ENCODE peak calls at places on chromosomes 13 and 19, in seven cellular contexts. One of them, this sample, is unnamed.

GRCh38 chr13:113947321-113948033 is 26.4 kb downstream of the C13orf46 start:
- DNase-seq in transverse colon: peak; percentile 65
- DNase-seq in astrocyte: no peak
- DNase-seq in left ventricle myocardium inferior: peak; percentile 42
- DNase-seq in body of pancreas: peak; percentile 72
- DNase-seq in PC-3: peak; percentile 55
- DNase-seq in GM23248: peak; percentile 76
- DNase-seq in this sample: peak; percentile 40

GRCh38 chr19:20278342-20278741 is 111.3 kb downstream of the ZNF486 start:
- DNase-seq in transverse colon: peak; percentile 12
- DNase-seq in GM23248: peak; percentile 71
- DNase-seq in PC-3: no peak
- DNase-seq in astrocyte: peak; percentile 4
- DNase-seq in left ventricle myocardium inferior: no peak
- DNase-seq in body of pancreas: no peak
- DNase-seq in this sample: peak; percentile 9

GRCh38 chr19:48210005-48210404 is 39.5 kb downstream of the ZSWIM9 start:
- DNase-seq in PC-3: no peak
- DNase-seq in transverse colon: no peak
- DNase-seq in astrocyte: no peak
- DNase-seq in left ventricle myocardium inferior: no peak
- DNase-seq in GM23248: no peak
- DNase-seq in body of pancreas: no peak
- DNase-seq in this sample: no peak

GRCh38 chr13:112454648-112455334 is 78.6 kb downstream of the SPACA7 start:
- DNase-seq in left ventricle myocardium inferior: no peak
- DNase-seq in astrocyte: no peak
- DNase-seq in PC-3: no peak
- DNase-seq in body of pancreas: no peak
- DNase-seq in transverse colon: no peak
- DNase-seq in GM23248: no peak
- DNase-seq in this sample: no peak

GRCh38 chr19:39701291-39701690 is 3.0 kb upstream of the LGALS14 start:
- DNase-seq in astrocyte: no peak
- DNase-seq in left ventricle myocardium inferior: no peak
- DNase-seq in transverse colon: no peak
- DNase-seq in GM23248: no peak
- DNase-seq in PC-3: no peak
- DNase-seq in body of pancreas: no peak
- DNase-seq in this sample: no peak

GRCh38 chr13:21894091-21894490 is 223.2 kb downstream of the FGF9 start:
- DNase-seq in transverse colon: peak; percentile 78
- DNase-seq in body of pancreas: no peak
- DNase-seq in PC-3: no peak
- DNase-seq in astrocyte: no peak
- DNase-seq in left ventricle myocardium inferior: no peak
- DNase-seq in GM23248: no peak
- DNase-seq in this sample: no peak

GRCh38 chr13:42056146-42056545 is 7.7 kb downstream of the DGKH start:
- DNase-seq in left ventricle myocardium inferior: no peak
- DNase-seq in transverse colon: no peak
- DNase-seq in PC-3: no peak
- DNase-seq in GM23248: no peak
- DNase-seq in astrocyte: no peak
- DNase-seq in body of pancreas: no peak
- DNase-seq in this sample: no peak

GRCh38 chr19:32421589-32422361 is 16.2 kb downstream of the DPY19L3 start:
- DNase-seq in GM23248: no peak
- DNase-seq in PC-3: no peak
- DNase-seq in astrocyte: no peak
- DNase-seq in transverse colon: no peak
- DNase-seq in left ventricle myocardium inferior: no peak
- DNase-seq in body of pancreas: peak; percentile 11
- DNase-seq in this sample: peak; percentile 37

GRCh38 chr13:98539655-98540054 is 37.3 kb downstream of the STK24 start:
- DNase-seq in PC-3: no peak
- DNase-seq in body of pancreas: no peak
- DNase-seq in astrocyte: peak; percentile 22
- DNase-seq in GM23248: peak; percentile 73
- DNase-seq in left ventricle myocardium inferior: no peak
- DNase-seq in transverse colon: no peak
- DNase-seq in this sample: no peak

GRCh38 chr19:41325947-41326706 is 16.2 kb downstream of the CCDC97 start:
- DNase-seq in astrocyte: peak; percentile 80
- DNase-seq in body of pancreas: peak; percentile 41
- DNase-seq in transverse colon: peak; percentile 39
- DNase-seq in PC-3: peak; percentile 42
- DNase-seq in GM23248: peak; percentile 81
- DNase-seq in left ventricle myocardium inferior: no peak
- DNase-seq in this sample: peak; percentile 88

GRCh38 chr13:100290165-100290801 is 201.4 kb downstream of the PCCA start:
- DNase-seq in GM23248: no peak
- DNase-seq in PC-3: no peak
- DNase-seq in transverse colon: no peak
- DNase-seq in astrocyte: no peak
- DNase-seq in body of pancreas: no peak
- DNase-seq in left ventricle myocardium inferior: no peak
- DNase-seq in this sample: no peak

GRCh38 chr19:32397736-32398135 is 7.8 kb upstream of the DPY19L3 start:
- DNase-seq in body of pancreas: no peak
- DNase-seq in GM23248: peak; percentile 87
- DNase-seq in transverse colon: no peak
- DNase-seq in left ventricle myocardium inferior: no peak
- DNase-seq in PC-3: peak; percentile 58
- DNase-seq in astrocyte: peak; percentile 71
- DNase-seq in this sample: peak; percentile 75

GRCh38 chr13:74040200-74040599 is 94.0 kb downstream of the KLF12 start:
- DNase-seq in left ventricle myocardium inferior: peak; percentile 46
- DNase-seq in PC-3: peak; percentile 31
- DNase-seq in astrocyte: no peak
- DNase-seq in body of pancreas: peak; percentile 16
- DNase-seq in transverse colon: peak; percentile 41
- DNase-seq in GM23248: peak; percentile 38
- DNase-seq in this sample: peak; percentile 28

GRCh38 chr13:113751491-113751890 is 7.5 kb upstream of the TMEM255B start:
- DNase-seq in astrocyte: no peak
- DNase-seq in transverse colon: no peak
- DNase-seq in GM23248: no peak
- DNase-seq in PC-3: no peak
- DNase-seq in body of pancreas: no peak
- DNase-seq in left ventricle myocardium inferior: no peak
- DNase-seq in this sample: no peak

GRCh38 chr13:74026753-74027152 is 107.5 kb downstream of the KLF12 start:
- DNase-seq in left ventricle myocardium inferior: no peak
- DNase-seq in transverse colon: peak; percentile 44
- DNase-seq in PC-3: peak; percentile 23
- DNase-seq in body of pancreas: no peak
- DNase-seq in GM23248: no peak
- DNase-seq in astrocyte: peak; percentile 42
- DNase-seq in this sample: peak; percentile 41

GRCh38 chr19:2034729-2035589 is 16.1 kb downstream of the MKNK2 start:
- DNase-seq in left ventricle myocardium inferior: no peak
- DNase-seq in body of pancreas: peak; percentile 62
- DNase-seq in GM23248: peak; percentile 70
- DNase-seq in astrocyte: no peak
- DNase-seq in PC-3: peak; percentile 75
- DNase-seq in transverse colon: peak; percentile 87
- DNase-seq in this sample: no peak

GRCh38 chr13:46124531-46124966 is 19.7 kb upstream of the CPB2 start:
- DNase-seq in astrocyte: no peak
- DNase-seq in PC-3: no peak
- DNase-seq in GM23248: no peak
- DNase-seq in left ventricle myocardium inferior: no peak
- DNase-seq in transverse colon: no peak
- DNase-seq in body of pancreas: no peak
- DNase-seq in this sample: no peak

GRCh38 chr19:53772943-53773342 is 51.2 kb downstream of the NLRP12 start:
- DNase-seq in left ventricle myocardium inferior: no peak
- DNase-seq in GM23248: peak; percentile 61
- DNase-seq in body of pancreas: peak; percentile 61
- DNase-seq in PC-3: peak; percentile 87
- DNase-seq in astrocyte: peak; percentile 40
- DNase-seq in transverse colon: peak; percentile 21
- DNase-seq in this sample: peak; percentile 70

GRCh38 chr13:113526466-113527220 is 36.1 kb upstream of the DCUN1D2 start:
- DNase-seq in GM23248: no peak
- DNase-seq in body of pancreas: no peak
- DNase-seq in transverse colon: no peak
- DNase-seq in left ventricle myocardium inferior: no peak
- DNase-seq in PC-3: no peak
- DNase-seq in astrocyte: no peak
- DNase-seq in this sample: no peak

GRCh38 chr13:79723462-79724116 is 242.6 kb downstream of the NDFIP2 start:
- DNase-seq in astrocyte: no peak
- DNase-seq in PC-3: no peak
- DNase-seq in transverse colon: no peak
- DNase-seq in body of pancreas: no peak
- DNase-seq in GM23248: no peak
- DNase-seq in left ventricle myocardium inferior: no peak
- DNase-seq in this sample: no peak

GRCh38 chr19:48965806-48966540 is 864 bp downstream of the FTL start:
- DNase-seq in PC-3: peak; percentile 78
- DNase-seq in GM23248: peak; percentile 92
- DNase-seq in body of pancreas: peak; percentile 90
- DNase-seq in left ventricle myocardium inferior: peak; percentile 89
- DNase-seq in transverse colon: peak; percentile 90
- DNase-seq in astrocyte: peak; percentile 69
- DNase-seq in this sample: peak; percentile 76

GRCh38 chr19:12200020-12200419 is 37.1 kb downstream of the ZNF136 start:
- DNase-seq in body of pancreas: no peak
- DNase-seq in left ventricle myocardium inferior: no peak
- DNase-seq in PC-3: no peak
- DNase-seq in GM23248: no peak
- DNase-seq in astrocyte: no peak
- DNase-seq in transverse colon: no peak
- DNase-seq in this sample: no peak

GRCh38 chr13:49569993-49570689 is 15.2 kb downstream of the RCBTB1 start:
- DNase-seq in GM23248: peak; percentile 3
- DNase-seq in transverse colon: no peak
- DNase-seq in astrocyte: peak; percentile 18
- DNase-seq in PC-3: peak; percentile 87
- DNase-seq in body of pancreas: no peak
- DNase-seq in left ventricle myocardium inferior: no peak
- DNase-seq in this sample: no peak

GRCh38 chr19:56476671-56477428 is at the start of gene ZNF667:
- DNase-seq in transverse colon: no peak
- DNase-seq in PC-3: peak; percentile 46
- DNase-seq in body of pancreas: peak; percentile 23
- DNase-seq in astrocyte: peak; percentile 62
- DNase-seq in GM23248: peak; percentile 95
- DNase-seq in left ventricle myocardium inferior: peak; percentile 18
- DNase-seq in this sample: peak; percentile 90

GRCh38 chr19:58551577-58552471 is 3.1 kb downstream of the CHMP2A start:
- DNase-seq in GM23248: no peak
- DNase-seq in body of pancreas: no peak
- DNase-seq in PC-3: no peak
- DNase-seq in transverse colon: no peak
- DNase-seq in astrocyte: no peak
- DNase-seq in left ventricle myocardium inferior: peak; percentile 9
- DNase-seq in this sample: no peak
- H3K36me3 ChIP-seq in GM23248: peaks cover 50% of the 10 kb centered on the region
- H3K36me3 ChIP-seq in body of pancreas: peaks cover 43% of the 10 kb centered on the region
- H3K36me3 ChIP-seq in PC-3: peaks cover 64% of the 10 kb centered on the region
- H3K36me3 ChIP-seq in transverse colon: peaks cover 5% of the 10 kb centered on the region
- H3K36me3 ChIP-seq in astrocyte: peaks cover 59% of the 10 kb centered on the region
- H3K36me3 ChIP-seq in left ventricle myocardium inferior: peaks cover 83% of the 10 kb centered on the region
- H3K36me3 ChIP-seq in this sample: peaks cover 72% of the 10 kb centered on the region

GRCh38 chr19:3535235-3535921 is 3.6 kb upstream of the TEKTIP1 start:
- DNase-seq in body of pancreas: no peak
- DNase-seq in astrocyte: no peak
- DNase-seq in transverse colon: no peak
- DNase-seq in left ventricle myocardium inferior: no peak
- DNase-seq in GM23248: no peak
- DNase-seq in PC-3: no peak
- DNase-seq in this sample: no peak
- H3K36me3 ChIP-seq in body of pancreas: peaks cover 20% of the 10 kb centered on the region
- H3K36me3 ChIP-seq in astrocyte: peaks cover 6% of the 10 kb centered on the region
- H3K36me3 ChIP-seq in transverse colon: no peaks in the 10 kb centered on the region
- H3K36me3 ChIP-seq in left ventricle myocardium inferior: peaks cover 65% of the 10 kb centered on the region
- H3K36me3 ChIP-seq in GM23248: no peaks in the 10 kb centered on the region
- H3K36me3 ChIP-seq in PC-3: no peaks in the 10 kb centered on the region
- H3K36me3 ChIP-seq in this sample: peaks cover 44% of the 10 kb centered on the region

GRCh38 chr19:45522010-45522941 is 15.0 kb downstream of the VASP start:
- DNase-seq in transverse colon: no peak
- DNase-seq in body of pancreas: no peak
- DNase-seq in PC-3: no peak
- DNase-seq in left ventricle myocardium inferior: no peak
- DNase-seq in GM23248: no peak
- DNase-seq in astrocyte: no peak
- DNase-seq in this sample: no peak

GRCh38 chr19:45523642-45524256 is 16.5 kb downstream of the VASP start:
- DNase-seq in GM23248: peak; percentile 85
- DNase-seq in body of pancreas: peak; percentile 90
- DNase-seq in transverse colon: peak; percentile 85
- DNase-seq in PC-3: peak; percentile 83
- DNase-seq in astrocyte: peak; percentile 54
- DNase-seq in left ventricle myocardium inferior: peak; percentile 72
- DNase-seq in this sample: peak; percentile 67

GRCh38 chr19:45526143-45526542 is 18.9 kb downstream of the VASP start:
- DNase-seq in left ventricle myocardium inferior: peak; percentile 61
- DNase-seq in PC-3: peak; percentile 75
- DNase-seq in GM23248: peak; percentile 67
- DNase-seq in astrocyte: peak; percentile 50
- DNase-seq in body of pancreas: peak; percentile 76
- DNase-seq in transverse colon: peak; percentile 68
- DNase-seq in this sample: peak; percentile 53

GRCh38 chr19:45526971-45527370 is 19.7 kb downstream of the VASP start:
- DNase-seq in transverse colon: no peak
- DNase-seq in GM23248: no peak
- DNase-seq in PC-3: no peak
- DNase-seq in left ventricle myocardium inferior: no peak
- DNase-seq in body of pancreas: no peak
- DNase-seq in astrocyte: no peak
- DNase-seq in this sample: no peak

GRCh38 chr19:45524575-45525129 is 17.4 kb downstream of the VASP start:
- DNase-seq in astrocyte: no peak
- DNase-seq in transverse colon: no peak
- DNase-seq in GM23248: no peak
- DNase-seq in body of pancreas: peak; percentile 87
- DNase-seq in PC-3: no peak
- DNase-seq in left ventricle myocardium inferior: no peak
- DNase-seq in this sample: no peak
- H3K36me3 ChIP-seq in astrocyte: peaks cover 56% of the 10 kb centered on the region
- H3K36me3 ChIP-seq in transverse colon: no peaks in the 10 kb centered on the region
- H3K36me3 ChIP-seq in GM23248: peaks cover 57% of the 10 kb centered on the region
- H3K36me3 ChIP-seq in body of pancreas: peaks cover 2% of the 10 kb centered on the region
- H3K36me3 ChIP-seq in PC-3: peaks cover 19% of the 10 kb centered on the region
- H3K36me3 ChIP-seq in left ventricle myocardium inferior: peaks cover 66% of the 10 kb centered on the region
- H3K36me3 ChIP-seq in this sample: peaks cover 80% of the 10 kb centered on the region

DNA sequence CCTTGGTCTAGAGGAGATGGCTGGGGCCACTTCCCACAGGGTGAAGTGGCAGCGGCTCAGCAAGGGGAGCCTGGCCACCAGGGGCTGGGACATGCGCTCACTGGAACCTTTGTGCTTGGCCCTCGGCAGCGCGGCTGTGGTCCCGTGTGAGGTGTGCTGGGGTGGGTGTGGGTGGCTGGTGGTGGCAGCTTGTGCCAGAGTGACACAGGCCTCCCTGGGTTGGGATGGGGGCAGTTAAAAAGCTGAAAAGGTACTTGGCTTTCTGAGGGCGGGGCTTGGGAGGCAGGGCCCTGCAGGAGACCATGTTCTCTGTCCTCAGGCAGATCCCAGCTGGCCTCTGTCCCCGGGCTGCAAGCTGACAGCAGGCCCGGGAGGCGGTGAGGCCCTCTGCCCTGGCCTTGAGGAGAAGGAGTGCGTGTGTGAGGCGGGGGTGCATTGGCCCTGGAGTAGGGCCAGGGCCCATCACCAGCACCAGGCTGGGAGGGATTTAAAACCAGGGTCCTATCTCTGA is 17.3 kb downstream of the MPND start:
- DNase-seq in astrocyte: no peak
- DNase-seq in body of pancreas: no peak
- DNase-seq in GM23248: no peak
- DNase-seq in transverse colon: no peak
- DNase-seq in left ventricle myocardium inferior: no peak
- DNase-seq in PC-3: no peak
- DNase-seq in this sample: no peak
- H3K36me3 ChIP-seq in astrocyte: peaks cover 6% of the 10 kb centered on the region
- H3K36me3 ChIP-seq in body of pancreas: peaks cover 30% of the 10 kb centered on the region
- H3K36me3 ChIP-seq in GM23248: peaks cover 20% of the 10 kb centered on the region
- H3K36me3 ChIP-seq in transverse colon: no peaks in the 10 kb centered on the region
- H3K36me3 ChIP-seq in left ventricle myocardium inferior: peaks cover 67% of the 10 kb centered on the region
- H3K36me3 ChIP-seq in PC-3: peaks cover 3% of the 10 kb centered on the region
- H3K36me3 ChIP-seq in this sample: peaks cover 58% of the 10 kb centered on the region

This sample was measured in brain microvascular endothelial cell.